ENCODE peak calls at places on chromosome 2, in six cellular contexts. One of them, this sample, is unnamed.

GRCh38 chr2:97713296-97714083 is at the start of gene ZAP70:
- DNase-seq in HFFc6: no peak
- DNase-seq in amygdala: no peak
- DNase-seq in PC-3: no peak
- DNase-seq in fibroblast of pulmonary artery: no peak
- DNase-seq in endothelial cell of umbilical vein: no peak
- DNase-seq in this sample: no peak

GRCh38 chr2:13113016-13113415 is 396.3 kb downstream of the TRIB2 start:
- DNase-seq in PC-3: no peak
- DNase-seq in HFFc6: no peak
- DNase-seq in fibroblast of pulmonary artery: no peak
- DNase-seq in endothelial cell of umbilical vein: no peak
- DNase-seq in amygdala: no peak
- DNase-seq in this sample: no peak

GRCh38 chr2:147631294-147631693 is 213.5 kb upstream of the ACVR2A start:
- DNase-seq in endothelial cell of umbilical vein: no peak
- DNase-seq in HFFc6: no peak
- DNase-seq in PC-3: peak; percentile 13
- DNase-seq in amygdala: no peak
- DNase-seq in fibroblast of pulmonary artery: no peak
- DNase-seq in this sample: no peak

GRCh38 chr2:23423062-23423872 is 38.3 kb downstream of the KLHL29 start:
- DNase-seq in HFFc6: no peak
- DNase-seq in endothelial cell of umbilical vein: no peak
- DNase-seq in amygdala: no peak
- DNase-seq in fibroblast of pulmonary artery: no peak
- DNase-seq in PC-3: no peak
- DNase-seq in this sample: no peak

GRCh38 chr2:240986787-240987411 is 11.5 kb upstream of the SNED1 start:
- DNase-seq in endothelial cell of umbilical vein: peak; percentile 53
- DNase-seq in amygdala: no peak
- DNase-seq in HFFc6: no peak
- DNase-seq in PC-3: no peak
- DNase-seq in fibroblast of pulmonary artery: peak; percentile 81
- DNase-seq in this sample: no peak

GRCh38 chr2:46126571-46126970 is 170.6 kb upstream of the EPAS1 start:
- DNase-seq in amygdala: no peak
- DNase-seq in PC-3: no peak
- DNase-seq in fibroblast of pulmonary artery: no peak
- DNase-seq in HFFc6: no peak
- DNase-seq in endothelial cell of umbilical vein: no peak
- DNase-seq in this sample: no peak

GRCh38 chr2:235659767-235660322 is 166.0 kb downstream of the AGAP1 start:
- DNase-seq in amygdala: no peak
- DNase-seq in fibroblast of pulmonary artery: peak; percentile 73
- DNase-seq in endothelial cell of umbilical vein: no peak
- DNase-seq in HFFc6: peak; percentile 87
- DNase-seq in PC-3: peak; percentile 42
- DNase-seq in this sample: no peak

GRCh38 chr2:197212344-197213262 is 98.0 kb downstream of the ANKRD44 start:
- DNase-seq in fibroblast of pulmonary artery: peak; percentile 23
- DNase-seq in HFFc6: no peak
- DNase-seq in amygdala: no peak
- DNase-seq in PC-3: no peak
- DNase-seq in endothelial cell of umbilical vein: no peak
- DNase-seq in this sample: no peak

GRCh38 chr2:55425449-55425848 is 5.8 kb upstream of the CCDC88A start:
- DNase-seq in fibroblast of pulmonary artery: peak; percentile 91
- DNase-seq in amygdala: no peak
- DNase-seq in endothelial cell of umbilical vein: peak; percentile 78
- DNase-seq in HFFc6: peak; percentile 83
- DNase-seq in PC-3: peak; percentile 86
- DNase-seq in this sample: no peak

GRCh38 chr2:239106314-239106908 is 258.5 kb downstream of the TWIST2 start:
- DNase-seq in amygdala: peak; percentile 68
- DNase-seq in endothelial cell of umbilical vein: peak; percentile 59
- DNase-seq in fibroblast of pulmonary artery: peak; percentile 78
- DNase-seq in PC-3: peak; percentile 80
- DNase-seq in HFFc6: peak; percentile 61
- DNase-seq in this sample: peak; percentile 73

GRCh38 chr2:12486205-12487118 is 230.3 kb upstream of the TRIB2 start:
- DNase-seq in HFFc6: no peak
- DNase-seq in amygdala: no peak
- DNase-seq in PC-3: peak; percentile 87
- DNase-seq in fibroblast of pulmonary artery: no peak
- DNase-seq in endothelial cell of umbilical vein: no peak
- DNase-seq in this sample: no peak

GRCh38 chr2:152450176-152450575 is 115.2 kb downstream of the FMNL2 start:
- DNase-seq in fibroblast of pulmonary artery: no peak
- DNase-seq in PC-3: no peak
- DNase-seq in endothelial cell of umbilical vein: no peak
- DNase-seq in HFFc6: no peak
- DNase-seq in amygdala: no peak
- DNase-seq in this sample: no peak

GRCh38 chr2:57180678-57181077 is 865.9 kb upstream of the VRK2 start:
- DNase-seq in fibroblast of pulmonary artery: no peak
- DNase-seq in amygdala: no peak
- DNase-seq in HFFc6: no peak
- DNase-seq in endothelial cell of umbilical vein: no peak
- DNase-seq in PC-3: no peak
- DNase-seq in this sample: no peak

GRCh38 chr2:156505696-156506095 is 69.5 kb downstream of the GPD2 start:
- DNase-seq in PC-3: no peak
- DNase-seq in fibroblast of pulmonary artery: no peak
- DNase-seq in endothelial cell of umbilical vein: no peak
- DNase-seq in HFFc6: no peak
- DNase-seq in amygdala: no peak
- DNase-seq in this sample: no peak

GRCh38 chr2:241811952-241812729 is 3.1 kb downstream of the NEU4 start:
- DNase-seq in fibroblast of pulmonary artery: no peak
- DNase-seq in amygdala: no peak
- DNase-seq in PC-3: no peak
- DNase-seq in HFFc6: no peak
- DNase-seq in endothelial cell of umbilical vein: no peak
- DNase-seq in this sample: no peak

GRCh38 chr2:54814367-54815155 is 91.1 kb downstream of the EML6 start:
- DNase-seq in amygdala: no peak
- DNase-seq in fibroblast of pulmonary artery: no peak
- DNase-seq in HFFc6: no peak
- DNase-seq in endothelial cell of umbilical vein: no peak
- DNase-seq in PC-3: peak; percentile 45
- DNase-seq in this sample: no peak

GRCh38 chr2:225002039-225002655 is 40.1 kb downstream of the DOCK10 start:
- DNase-seq in fibroblast of pulmonary artery: peak; percentile 88
- DNase-seq in endothelial cell of umbilical vein: peak; percentile 70
- DNase-seq in PC-3: peak; percentile 79
- DNase-seq in amygdala: no peak
- DNase-seq in HFFc6: peak; percentile 48
- DNase-seq in this sample: peak; percentile 53

GRCh38 chr2:37232131-37232933 is 874 bp downstream of the NDUFAF7 start:
- DNase-seq in fibroblast of pulmonary artery: peak; percentile 18
- DNase-seq in amygdala: no peak
- DNase-seq in HFFc6: peak; percentile 30
- DNase-seq in PC-3: peak; percentile 15
- DNase-seq in endothelial cell of umbilical vein: no peak
- DNase-seq in this sample: no peak

GRCh38 chr2:100418563-100418962 is 1.1 kb upstream of the CHST10 start:
- DNase-seq in amygdala: no peak
- DNase-seq in PC-3: peak; percentile 42
- DNase-seq in fibroblast of pulmonary artery: no peak
- DNase-seq in HFFc6: no peak
- DNase-seq in endothelial cell of umbilical vein: no peak
- DNase-seq in this sample: no peak

GRCh38 chr2:187500585-187501359 is 52.7 kb upstream of the CALCRL start:
- DNase-seq in endothelial cell of umbilical vein: peak; percentile 76
- DNase-seq in fibroblast of pulmonary artery: peak; percentile 69
- DNase-seq in HFFc6: peak; percentile 55
- DNase-seq in amygdala: no peak
- DNase-seq in PC-3: peak; percentile 95
- DNase-seq in this sample: no peak

GRCh38 chr2:233285921-233286320 is 21.7 kb upstream of the SAG start:
- DNase-seq in amygdala: no peak
- DNase-seq in endothelial cell of umbilical vein: no peak
- DNase-seq in HFFc6: peak; percentile 4
- DNase-seq in fibroblast of pulmonary artery: no peak
- DNase-seq in PC-3: no peak
- DNase-seq in this sample: no peak

GRCh38 chr2:25151718-25152117 is 16.7 kb downstream of the POMC start:
- DNase-seq in fibroblast of pulmonary artery: no peak
- DNase-seq in HFFc6: no peak
- DNase-seq in endothelial cell of umbilical vein: no peak
- DNase-seq in PC-3: no peak
- DNase-seq in amygdala: no peak
- DNase-seq in this sample: no peak

GRCh38 chr2:147846382-147847081 is 1.7 kb downstream of the ACVR2A start:
- DNase-seq in PC-3: peak; percentile 22
- DNase-seq in fibroblast of pulmonary artery: peak; percentile 19
- DNase-seq in amygdala: no peak
- DNase-seq in HFFc6: no peak
- DNase-seq in endothelial cell of umbilical vein: peak; percentile 51
- DNase-seq in this sample: no peak

GRCh38 chr2:52934354-52934898 is 833.2 kb upstream of the CHAC2 start:
- DNase-seq in fibroblast of pulmonary artery: peak; percentile 66
- DNase-seq in endothelial cell of umbilical vein: peak; percentile 85
- DNase-seq in HFFc6: peak; percentile 20
- DNase-seq in PC-3: peak; percentile 97
- DNase-seq in amygdala: no peak
- DNase-seq in this sample: no peak

GRCh38 chr2:74896232-74896631 is 62.2 kb upstream of the POLE4 start:
- DNase-seq in endothelial cell of umbilical vein: no peak
- DNase-seq in HFFc6: no peak
- DNase-seq in PC-3: no peak
- DNase-seq in fibroblast of pulmonary artery: no peak
- DNase-seq in amygdala: no peak
- DNase-seq in this sample: no peak

GRCh38 chr2:233270951-233271350 is 19.5 kb downstream of the ATG16L1 start:
- DNase-seq in PC-3: no peak
- DNase-seq in endothelial cell of umbilical vein: no peak
- DNase-seq in fibroblast of pulmonary artery: no peak
- DNase-seq in HFFc6: no peak
- DNase-seq in amygdala: no peak
- DNase-seq in this sample: no peak

GRCh38 chr2:133152801-133153200 is 415.5 kb downstream of the NCKAP5 start:
- DNase-seq in HFFc6: no peak
- DNase-seq in endothelial cell of umbilical vein: no peak
- DNase-seq in amygdala: no peak
- DNase-seq in fibroblast of pulmonary artery: no peak
- DNase-seq in PC-3: no peak
- DNase-seq in this sample: no peak

GRCh38 chr2:215367647-215368492 is 56.0 kb downstream of the ATIC start:
- DNase-seq in fibroblast of pulmonary artery: peak; percentile 69
- DNase-seq in HFFc6: peak; percentile 86
- DNase-seq in PC-3: no peak
- DNase-seq in amygdala: no peak
- DNase-seq in endothelial cell of umbilical vein: peak; percentile 44
- DNase-seq in this sample: no peak

GRCh38 chr2:40209728-40210127 is 242.2 kb downstream of the SLC8A1 start:
- DNase-seq in HFFc6: no peak
- DNase-seq in amygdala: no peak
- DNase-seq in endothelial cell of umbilical vein: no peak
- DNase-seq in fibroblast of pulmonary artery: no peak
- DNase-seq in PC-3: no peak
- DNase-seq in this sample: no peak

GRCh38 chr2:38528008-38528442 is 74.7 kb downstream of the HNRNPLL start:
- DNase-seq in PC-3: peak; percentile 73
- DNase-seq in amygdala: no peak
- DNase-seq in HFFc6: peak; percentile 72
- DNase-seq in fibroblast of pulmonary artery: peak; percentile 61
- DNase-seq in endothelial cell of umbilical vein: peak; percentile 49
- DNase-seq in this sample: no peak

GRCh38 chr2:191693778-191694177 is 15.8 kb downstream of the NABP1 start:
- DNase-seq in fibroblast of pulmonary artery: no peak
- DNase-seq in HFFc6: no peak
- DNase-seq in amygdala: no peak
- DNase-seq in PC-3: no peak
- DNase-seq in endothelial cell of umbilical vein: no peak
- DNase-seq in this sample: no peak

GRCh38 chr2:65366595-65367125 is 65.7 kb downstream of the SPRED2 start:
- DNase-seq in endothelial cell of umbilical vein: peak; percentile 97
- DNase-seq in HFFc6: peak; percentile 97
- DNase-seq in amygdala: no peak
- DNase-seq in fibroblast of pulmonary artery: peak; percentile 96
- DNase-seq in PC-3: peak; percentile 99
- DNase-seq in this sample: no peak

GRCh38 chr2:201830666-201831065 is 24.3 kb downstream of the CDK15 start:
- DNase-seq in fibroblast of pulmonary artery: no peak
- DNase-seq in PC-3: no peak
- DNase-seq in HFFc6: no peak
- DNase-seq in amygdala: no peak
- DNase-seq in endothelial cell of umbilical vein: no peak
- DNase-seq in this sample: no peak

GRCh38 chr2:117717072-117717471 is 97.4 kb upstream of the DDX18 start:
- DNase-seq in HFFc6: no peak
- DNase-seq in fibroblast of pulmonary artery: no peak
- DNase-seq in amygdala: no peak
- DNase-seq in PC-3: no peak
- DNase-seq in endothelial cell of umbilical vein: no peak
- DNase-seq in this sample: no peak

GRCh38 chr2:113158884-113159553 is 14.8 kb upstream of the PSD4 start:
- DNase-seq in endothelial cell of umbilical vein: no peak
- DNase-seq in PC-3: peak; percentile 62
- DNase-seq in amygdala: no peak
- DNase-seq in fibroblast of pulmonary artery: no peak
- DNase-seq in HFFc6: peak; percentile 19
- DNase-seq in this sample: no peak

GRCh38 chr2:191938779-191939178 is 91.9 kb upstream of the CAVIN2 start:
- DNase-seq in HFFc6: no peak
- DNase-seq in endothelial cell of umbilical vein: no peak
- DNase-seq in fibroblast of pulmonary artery: no peak
- DNase-seq in amygdala: no peak
- DNase-seq in PC-3: no peak
- DNase-seq in this sample: no peak

GRCh38 chr2:113240150-113240914 is 38.4 kb downstream of the PAX8 start:
- DNase-seq in endothelial cell of umbilical vein: peak; percentile 89
- DNase-seq in fibroblast of pulmonary artery: peak; percentile 95
- DNase-seq in HFFc6: peak; percentile 88
- DNase-seq in PC-3: peak; percentile 88
- DNase-seq in amygdala: peak; percentile 28
- DNase-seq in this sample: peak; percentile 45

GRCh38 chr2:85242321-85242720 is 85.5 kb downstream of the TGOLN2 start:
- DNase-seq in endothelial cell of umbilical vein: no peak
- DNase-seq in HFFc6: no peak
- DNase-seq in PC-3: no peak
- DNase-seq in amygdala: no peak
- DNase-seq in fibroblast of pulmonary artery: no peak
- DNase-seq in this sample: no peak

GRCh38 chr2:222795671-222796357 is 65.0 kb upstream of the ACSL3 start:
- DNase-seq in fibroblast of pulmonary artery: no peak
- DNase-seq in amygdala: no peak
- DNase-seq in HFFc6: no peak
- DNase-seq in PC-3: peak; percentile 47
- DNase-seq in endothelial cell of umbilical vein: no peak
- DNase-seq in this sample: no peak